ENCODE peak calls at places on chromosome 19, in four cellular contexts. One of them, this sample, is unnamed.
A peak's percentile ranks its signal among the peaks of the same experiment; 100 is the strongest.

GRCh38 chr19:39823693-39824092 is 10.3 kb downstream of the DYRK1B start:
- DNase-seq in adrenal gland: no peak
- DNase-seq in A549: no peak
- DNase-seq in uterus: no peak
- DNase-seq in this sample: no peak

GRCh38 chr19:58361900-58362271 is 665 bp downstream of the ZNF497 start:
- DNase-seq in adrenal gland: peak; percentile 57
- DNase-seq in A549: peak; percentile 87
- DNase-seq in uterus: no peak
- DNase-seq in this sample: no peak

GRCh38 chr19:35786299-35787160 is 11.2 kb downstream of the ARHGAP33 start:
- DNase-seq in adrenal gland: no peak
- DNase-seq in A549: no peak
- DNase-seq in uterus: no peak
- DNase-seq in this sample: no peak

GRCh38 chr19:8361921-8362793 is 1.8 kb upstream of the ANGPTL4 start:
- DNase-seq in adrenal gland: peak; percentile 99
- DNase-seq in A549: peak; percentile 76
- DNase-seq in uterus: peak; percentile 88
- DNase-seq in this sample: peak; percentile 73

GRCh38 chr19:16073988-16074387 is 2.3 kb upstream of the TPM4 start:
- DNase-seq in adrenal gland: peak; percentile 9
- DNase-seq in A549: no peak
- DNase-seq in uterus: no peak
- DNase-seq in this sample: no peak

GRCh38 chr19:35317464-35318043 is 11.4 kb upstream of the CD22 start:
- DNase-seq in adrenal gland: peak; percentile 60
- DNase-seq in A549: no peak
- DNase-seq in uterus: no peak
- DNase-seq in this sample: no peak

GRCh38 chr19:37725181-37725580 is 5.6 kb upstream of the ZNF607 start:
- DNase-seq in adrenal gland: no peak
- DNase-seq in A549: no peak
- DNase-seq in uterus: no peak
- DNase-seq in this sample: no peak

GRCh38 chr19:39339636-39340035 is 2.6 kb upstream of the SAMD4B start:
- DNase-seq in adrenal gland: no peak
- DNase-seq in A549: no peak
- DNase-seq in uterus: no peak
- DNase-seq in this sample: no peak

GRCh38 chr19:31538879-31539278 is 189.6 kb upstream of the TSHZ3 start:
- DNase-seq in adrenal gland: no peak
- DNase-seq in A549: no peak
- DNase-seq in uterus: no peak
- DNase-seq in this sample: no peak

GRCh38 chr19:1266116-1266817 is 2.9 kb upstream of the CIRBP start:
- DNase-seq in adrenal gland: peak; percentile 86
- DNase-seq in A549: peak; percentile 65
- DNase-seq in uterus: peak; percentile 86
- DNase-seq in this sample: peak; percentile 90

GRCh38 chr19:41528106-41528505 is 47.9 kb upstream of the CEACAM21 start:
- DNase-seq in adrenal gland: no peak
- DNase-seq in A549: no peak
- DNase-seq in uterus: no peak
- DNase-seq in this sample: no peak

GRCh38 chr19:36030264-36031148 is 2.2 kb downstream of the CLIP3 start:
- DNase-seq in adrenal gland: no peak
- DNase-seq in A549: no peak
- DNase-seq in uterus: no peak
- DNase-seq in this sample: no peak

DNA sequence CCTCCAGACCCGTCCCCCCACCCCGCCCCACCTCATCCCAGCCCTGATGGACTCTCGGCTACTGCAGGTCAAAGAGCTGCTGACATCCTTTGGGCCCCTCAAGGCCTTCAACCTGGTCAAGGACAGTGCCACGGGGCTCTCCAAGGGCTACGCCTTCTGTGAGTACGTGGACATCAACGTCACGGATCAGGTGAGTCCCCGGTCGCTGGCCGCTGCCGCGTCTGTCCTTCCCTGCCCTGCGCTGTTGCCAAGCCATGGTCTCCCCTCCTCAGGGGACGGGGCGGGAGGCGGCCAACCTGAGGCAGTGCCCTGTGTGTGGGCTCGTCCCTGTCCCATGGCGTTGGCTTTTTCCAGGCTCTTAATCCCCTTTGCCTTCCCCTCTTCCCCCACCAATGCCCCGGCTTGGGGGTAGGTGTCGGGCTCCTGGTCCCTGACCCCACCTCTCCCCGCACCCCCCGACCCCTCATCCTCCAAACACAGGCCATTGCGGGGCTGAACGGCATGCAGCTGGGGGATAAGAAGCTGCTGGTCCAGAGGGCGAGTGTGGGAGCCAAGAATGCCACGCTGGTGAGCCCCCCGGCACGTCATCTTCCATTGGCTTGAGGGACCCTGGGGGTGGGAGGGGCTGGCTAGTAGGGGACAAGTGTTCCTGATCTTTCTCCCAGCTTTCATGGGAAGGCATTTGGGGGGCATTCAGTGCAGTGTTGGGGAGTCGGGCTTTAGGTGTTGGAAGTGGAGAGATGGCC is 6.2 kb upstream of the EPN1 start:
- DNase-seq in adrenal gland: no peak
- DNase-seq in A549: no peak
- DNase-seq in uterus: no peak
- DNase-seq in this sample: no peak
- TF ChIP-seq POLR2A in adrenal gland: no peak
- TF ChIP-seq POLR2A in A549: no peak
- TF ChIP-seq POLR2A in uterus: no peak
- TF ChIP-seq POLR2A in this sample: no peak

GRCh38 chr19:51123381-51124186 is 1.1 kb upstream of the SIGLEC9 start:
- DNase-seq in adrenal gland: no peak
- DNase-seq in A549: no peak
- DNase-seq in uterus: no peak
- DNase-seq in this sample: no peak

GRCh38 chr19:51125421-51126075 is 842 bp downstream of the SIGLEC9 start:
- DNase-seq in adrenal gland: no peak
- DNase-seq in A549: no peak
- DNase-seq in uterus: no peak
- DNase-seq in this sample: no peak

GRCh38 chr19:51127032-51127431 is 2.3 kb downstream of the SIGLEC9 start:
- DNase-seq in adrenal gland: no peak
- DNase-seq in A549: no peak
- DNase-seq in uterus: no peak
- DNase-seq in this sample: no peak

GRCh38 chr19:51124216-51124615 is 490 bp upstream of the SIGLEC9 start:
- DNase-seq in adrenal gland: no peak
- DNase-seq in A549: no peak
- DNase-seq in uterus: no peak
- DNase-seq in this sample: no peak

GRCh38 chr19:51124729-51125128 is at the start of gene SIGLEC9:
- DNase-seq in adrenal gland: peak; percentile 72
- DNase-seq in A549: no peak
- DNase-seq in uterus: no peak
- DNase-seq in this sample: no peak
- TF ChIP-seq POLR2A in adrenal gland: peak; percentile 32
- TF ChIP-seq POLR2A in A549: no peak
- TF ChIP-seq POLR2A in uterus: no peak
- TF ChIP-seq POLR2A in this sample: no peak

GRCh38 chr19:14378890-14379289 is 2.4 kb upstream of the ADGRE5 start:
- DNase-seq in adrenal gland: no peak
- DNase-seq in A549: no peak
- DNase-seq in uterus: no peak
- DNase-seq in this sample: no peak

GRCh38 chr19:14381689-14382474 is 638 bp downstream of the ADGRE5 start:
- DNase-seq in adrenal gland: no peak
- DNase-seq in A549: no peak
- DNase-seq in uterus: peak; percentile 55
- DNase-seq in this sample: no peak

GRCh38 chr19:14383556-14383897 is 2.3 kb downstream of the ADGRE5 start:
- DNase-seq in adrenal gland: no peak
- DNase-seq in A549: no peak
- DNase-seq in uterus: peak; percentile 55
- DNase-seq in this sample: no peak

GRCh38 chr19:14385492-14385891 is 4.2 kb downstream of the ADGRE5 start:
- DNase-seq in adrenal gland: no peak
- DNase-seq in A549: no peak
- DNase-seq in uterus: no peak
- DNase-seq in this sample: no peak

DNA sequence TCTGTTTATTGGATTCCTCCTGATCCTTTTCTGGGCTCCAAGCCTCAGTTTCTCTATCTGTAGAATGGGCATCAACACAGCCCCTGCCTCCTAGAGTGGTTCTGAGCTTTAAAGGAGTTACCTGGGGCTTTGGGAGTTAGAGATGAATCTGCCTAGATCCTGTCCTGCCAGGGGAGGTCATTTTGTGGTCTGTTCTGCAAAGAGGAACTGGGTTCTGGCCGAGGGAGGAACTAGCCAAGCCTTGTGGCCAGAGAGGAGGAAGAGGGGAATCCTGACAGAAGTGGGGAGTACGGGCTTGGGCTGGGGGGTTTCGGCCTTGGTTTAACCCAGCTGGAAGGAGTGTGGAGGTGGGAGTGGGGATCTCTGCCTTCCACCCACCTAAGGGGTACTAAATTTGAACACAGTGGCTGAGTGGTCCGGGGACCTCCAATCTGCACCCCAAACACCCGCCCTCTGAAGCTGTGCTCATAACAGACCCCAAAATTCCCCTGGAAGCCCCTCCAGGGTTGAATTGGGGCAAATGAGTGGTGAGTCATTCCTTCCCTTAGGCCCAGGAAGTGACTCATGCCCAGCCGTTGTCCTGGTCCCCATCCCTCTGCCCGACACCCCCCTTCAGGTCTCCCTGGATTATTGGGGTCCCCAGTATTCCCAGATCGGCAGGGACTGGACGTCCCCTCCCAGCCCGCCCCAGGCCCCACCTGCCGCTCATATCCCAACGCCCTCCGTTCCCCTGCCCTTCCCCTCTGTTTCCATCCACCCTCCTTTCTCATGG is 2.8 kb downstream of the ADGRE5 start:
- DNase-seq in adrenal gland: peak; percentile 64
- DNase-seq in A549: no peak
- DNase-seq in uterus: peak; percentile 73
- DNase-seq in this sample: no peak
- TF ChIP-seq POLR2A in adrenal gland: no peak
- TF ChIP-seq POLR2A in A549: no peak
- TF ChIP-seq POLR2A in uterus: no peak
- TF ChIP-seq POLR2A in this sample: no peak

DNA sequence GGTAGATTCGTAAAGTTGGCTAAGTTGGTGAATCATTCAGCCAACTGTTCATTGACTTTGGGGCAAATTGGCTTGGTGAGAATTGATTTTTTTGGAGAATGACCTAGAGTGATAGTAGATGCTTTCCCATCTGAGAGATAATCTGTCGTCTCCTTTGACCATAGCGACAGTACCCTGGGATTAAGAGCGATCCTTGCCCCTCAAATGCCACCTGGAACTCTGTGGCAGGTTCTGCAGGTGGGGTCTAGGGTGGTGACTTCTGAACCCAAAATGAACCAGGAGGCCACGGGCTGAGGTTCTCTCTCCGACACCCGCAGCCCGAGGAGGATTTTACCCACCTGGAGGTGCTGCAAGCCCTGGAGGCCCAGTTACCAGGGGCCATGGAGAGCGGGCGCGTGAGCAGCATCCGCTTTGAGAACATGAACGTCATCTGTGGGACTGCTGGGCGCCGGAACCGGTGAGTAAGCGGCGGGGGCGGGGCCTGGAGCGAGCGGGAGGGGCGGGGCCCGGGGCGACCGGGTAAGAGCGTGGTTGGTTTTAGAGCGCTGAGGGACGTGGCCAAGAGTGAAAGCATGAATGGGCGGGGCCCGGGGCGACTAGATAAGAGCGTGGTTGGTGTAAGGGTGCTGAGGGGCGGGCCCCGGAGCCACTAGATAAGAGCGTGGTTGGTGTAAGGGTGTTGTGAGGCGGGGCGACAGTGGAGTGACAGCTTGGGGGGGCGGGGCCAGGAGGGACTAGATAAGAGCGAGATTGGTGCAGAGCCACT is 8.6 kb downstream of the C19orf81 start:
- DNase-seq in adrenal gland: peak; percentile 98
- DNase-seq in A549: peak; percentile 97
- DNase-seq in uterus: peak; percentile 79
- DNase-seq in this sample: peak; percentile 60
- TF ChIP-seq POLR2A in adrenal gland: no peak
- TF ChIP-seq POLR2A in A549: peak; percentile 84
- TF ChIP-seq POLR2A in uterus: no peak
- TF ChIP-seq POLR2A in this sample: no peak

GRCh38 chr19:6476155-6476895 is 5.3 kb downstream of the DENND1C start:
- DNase-seq in adrenal gland: peak; percentile 94
- DNase-seq in A549: peak; percentile 59
- DNase-seq in uterus: peak; percentile 31
- DNase-seq in this sample: peak; percentile 33
- TF ChIP-seq POLR2A in adrenal gland: no peak
- TF ChIP-seq POLR2A in A549: no peak
- TF ChIP-seq POLR2A in uterus: no peak
- TF ChIP-seq POLR2A in this sample: no peak

GRCh38 chr19:45478454-45479238 is 10.8 kb downstream of the FOSB start:
- DNase-seq in adrenal gland: peak; percentile 87
- DNase-seq in A549: peak; percentile 89
- DNase-seq in uterus: peak; percentile 84
- DNase-seq in this sample: peak; percentile 87
- TF ChIP-seq POLR2A in adrenal gland: peak; percentile 62
- TF ChIP-seq POLR2A in A549: no peak
- TF ChIP-seq POLR2A in uterus: no peak
- TF ChIP-seq POLR2A in this sample: no peak

This sample was measured in ovary.